ENCODE peak calls at places on chromosomes 6 and 20, in six cellular contexts. F is tibial nerve; H is lung; A is OCI-LY7; L is HL-60; O is CD8-positive, alpha-beta T cell. C is an unnamed sample.

GRCh38 chr6:17580518-17581048 is 19.5 kb upstream of the FAM8A1 start:
- DNase-seq in F (no peak), H (peak), A (no peak), L (no peak), O (peak), C (peak)

GRCh38 chr6:17719323-17720041 is 12.8 kb upstream of the NUP153 start:
- DNase-seq in F (no peak), H (no peak), A (no peak), L (no peak), O (no peak), C (peak)

GRCh38 chr6:168713839-168714238 is 272.9 kb downstream of the SMOC2 start:
- DNase-seq in F (no peak), H (no peak), A (no peak), L (no peak), O (no peak), C (peak)

GRCh38 chr20:59004763-59005522 is 2.1 kb downstream of the CTSZ start:
- DNase-seq in F (peak), H (peak), A (peak), L (peak), O (peak), C (no peak)

GRCh38 chr6:72769459-72770125 is 147.7 kb downstream of the KCNQ5 start:
- DNase-seq in F (no peak), H (no peak), A (peak), L (no peak), O (no peak), C (no peak)

GRCh38 chr6:131317516-131317915 is 182.2 kb downstream of the AKAP7 start:
- DNase-seq in F (no peak), H (no peak), A (no peak), L (no peak), O (no peak), C (no peak)

GRCh38 chr6:85389180-85389797 is 60.6 kb upstream of the NT5E start:
- DNase-seq in F (no peak), H (no peak), A (no peak), L (no peak), O (no peak), C (no peak)

GRCh38 chr6:168919455-168920179 is 334.0 kb downstream of the THBS2 start:
- DNase-seq in F (no peak), H (no peak), A (no peak), L (no peak), O (no peak), C (no peak)

GRCh38 chr6:142819603-142820335 is 125.2 kb downstream of the HIVEP2 start:
- DNase-seq in F (no peak), H (no peak), A (peak), L (peak), O (peak), C (no peak)

GRCh38 chr6:26604026-26604425 is 7.3 kb downstream of the ABT1 start:
- DNase-seq in F (no peak), H (no peak), A (no peak), L (no peak), O (no peak), C (no peak)

GRCh38 chr6:38542031-38542430 is 97.7 kb downstream of the BTBD9 start:
- DNase-seq in F (no peak), H (no peak), A (no peak), L (no peak), O (no peak), C (no peak)

GRCh38 chr20:1321654-1321939 is 7.3 kb downstream of the SDCBP2 start:
- DNase-seq in F (no peak), H (no peak), A (no peak), L (no peak), O (no peak), C (no peak)

GRCh38 chr6:18244251-18244650 is 20.1 kb downstream of the DEK start:
- DNase-seq in F (no peak), H (no peak), A (no peak), L (no peak), O (no peak), C (no peak)

GRCh38 chr6:142300758-142301251 is 1.0 kb upstream of the ADGRG6 start:
- DNase-seq in F (peak), H (peak), A (no peak), L (no peak), O (no peak), C (no peak)

GRCh38 chr20:58389968-58390658 is 1.1 kb downstream of the VAPB start:
- DNase-seq in F (no peak), H (no peak), A (no peak), L (no peak), O (no peak), C (no peak)

GRCh38 chr20:11591965-11592364 is 325.7 kb upstream of the BTBD3 start:
- DNase-seq in F (no peak), H (no peak), A (no peak), L (no peak), O (no peak), C (no peak)

GRCh38 chr20:43409041-43409913 is 48.4 kb upstream of the SRSF6 start:
- DNase-seq in F (no peak), H (no peak), A (peak), L (no peak), O (no peak), C (no peak)

GRCh38 chr6:108767418-108768175 is 80.6 kb upstream of the ARMC2 start:
- DNase-seq in F (no peak), H (no peak), A (no peak), L (no peak), O (no peak), C (no peak)

GRCh38 chr20:16241911-16242310 is 331.3 kb downstream of the KIF16B start:
- DNase-seq in F (no peak), H (no peak), A (peak), L (no peak), O (no peak), C (no peak)

GRCh38 chr20:48750941-48751620 is 76.7 kb downstream of the PREX1 start:
- DNase-seq in F (no peak), H (peak), A (peak), L (peak), O (peak), C (peak)

GRCh38 chr6:163563303-163563702 is 148.8 kb downstream of the QKI start:
- DNase-seq in F (no peak), H (no peak), A (no peak), L (no peak), O (no peak), C (no peak)

GRCh38 chr20:48795732-48796131 is 32.1 kb downstream of the PREX1 start:
- DNase-seq in F (no peak), H (no peak), A (no peak), L (no peak), O (no peak), C (no peak)

GRCh38 chr6:100880149-100880900 is 804 bp downstream of the ASCC3 start:
- DNase-seq in F (no peak), H (no peak), A (no peak), L (no peak), O (no peak), C (no peak)

GRCh38 chr6:43735642-43736199 is 34.3 kb upstream of the VEGFA start:
- DNase-seq in F (no peak), H (no peak), A (no peak), L (no peak), O (no peak), C (no peak)

GRCh38 chr20:49916146-49917002 is 1.0 kb upstream of the SPATA2 start:
- DNase-seq in F (no peak), H (no peak), A (peak), L (no peak), O (no peak), C (peak)

GRCh38 chr6:106927531-106928398 is 46.8 kb downstream of the CD24 start:
- DNase-seq in F (no peak), H (no peak), A (peak), L (no peak), O (no peak), C (peak)

GRCh38 chr6:45896783-45897441 is 118.7 kb downstream of the CLIC5 start:
- DNase-seq in F (no peak), H (no peak), A (no peak), L (no peak), O (no peak), C (no peak)

GRCh38 chr6:10847684-10848083 is 9.3 kb upstream of the MAK start:
- DNase-seq in F (no peak), H (no peak), A (peak), L (no peak), O (no peak), C (no peak)

GRCh38 chr6:158041370-158041769 is 59.7 kb downstream of the SYNJ2 start:
- DNase-seq in F (no peak), H (no peak), A (no peak), L (no peak), O (no peak), C (no peak)

GRCh38 chr6:52019092-52019491 is 68.3 kb downstream of the PKHD1 start:
- DNase-seq in F (no peak), H (no peak), A (no peak), L (no peak), O (no peak), C (no peak)

GRCh38 chr20:62710886-62711702 is 2.5 kb downstream of the NTSR1 start:
- DNase-seq in F (no peak), H (no peak), A (no peak), L (peak), O (peak), C (no peak)

GRCh38 chr6:157070403-157071107 is 252.8 kb downstream of the TMEM242 start:
- DNase-seq in F (no peak), H (no peak), A (no peak), L (no peak), O (no peak), C (peak)

GRCh38 chr6:109760208-109760607 is 69.1 kb downstream of the FIG4 start:
- DNase-seq in F (no peak), H (no peak), A (no peak), L (no peak), O (no peak), C (no peak)

GRCh38 chr6:41779793-41780622 is at the start of gene FRS3:
- DNase-seq in F (peak), H (peak), A (peak), L (peak), O (peak), C (peak)
- H3K27ac ChIP-seq in F (peak), H (peak), A (no peak), L (no peak), O (peak), C (peak)

GRCh38 chr20:57387463-57387862 is 3.7 kb upstream of the RBM38 start:
- DNase-seq in F (no peak), H (no peak), A (no peak), L (no peak), O (no peak), C (no peak)

GRCh38 chr20:57390604-57391438 is at the start of gene RBM38:
- DNase-seq in F (no peak), H (peak), A (peak), L (no peak), O (peak), C (peak)

GRCh38 chr20:57387945-57388351 is 3.2 kb upstream of the RBM38 start:
- DNase-seq in F (no peak), H (no peak), A (no peak), L (no peak), O (no peak), C (no peak)

GRCh38 chr20:57389695-57390603 is 1.2 kb upstream of the RBM38 start:
- DNase-seq in F (no peak), H (no peak), A (no peak), L (no peak), O (peak), C (no peak)

GRCh38 chr20:57388953-57389694 is 2.1 kb upstream of the RBM38 start:
- DNase-seq in F (peak), H (peak), A (peak), L (no peak), O (peak), C (peak)
- TF ChIP-seq CTCF in F (peak), H (no peak), A (peak), L (no peak), O (peak), C (no peak)

DNA sequence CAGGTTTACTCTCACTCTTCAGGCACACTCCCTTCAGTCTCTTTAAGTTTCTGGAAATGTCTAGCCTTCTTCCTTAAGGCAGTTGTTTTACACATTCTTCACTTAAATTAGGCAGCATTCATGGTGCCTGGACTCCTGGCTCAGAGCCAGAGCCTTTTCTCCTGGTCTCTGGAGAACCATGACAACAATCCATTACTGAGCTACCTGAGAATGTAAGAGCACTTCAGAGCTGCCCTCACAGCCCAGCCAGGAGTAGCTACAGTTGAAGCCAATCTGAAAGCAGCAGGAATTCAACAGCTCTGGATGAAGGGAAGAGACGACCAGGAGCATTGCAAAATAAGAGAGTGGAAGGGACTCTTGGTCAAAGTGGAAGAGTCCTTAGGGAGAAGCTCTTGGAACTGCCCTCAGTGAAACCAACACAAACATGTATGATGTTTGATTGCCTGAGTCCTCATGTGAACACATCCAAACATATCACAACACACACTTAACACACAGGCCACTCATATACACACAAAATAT is 416.8 kb upstream of the SPTLC3 start:
- DNase-seq in F (no peak), H (peak), A (no peak), L (no peak), O (no peak), C (peak)
- H3K27ac ChIP-seq in F (no peak), H (no peak), A (no peak), L (no peak), O (no peak), C (no peak)

GRCh38 chr6:2448826-2449571 is 203.6 kb upstream of the GMDS start:
- DNase-seq in F (peak), H (no peak), A (peak), L (peak), O (no peak), C (peak)

GRCh38 chr6:2449572-2449940 is 204.2 kb upstream of the GMDS start:
- DNase-seq in F (no peak), H (no peak), A (no peak), L (no peak), O (no peak), C (no peak)

GRCh38 chr6:2447318-2447717 is 201.9 kb upstream of the GMDS start:
- DNase-seq in F (no peak), H (no peak), A (no peak), L (no peak), O (no peak), C (no peak)

GRCh38 chr6:2454180-2454579 is 208.8 kb upstream of the GMDS start:
- DNase-seq in F (no peak), H (no peak), A (no peak), L (no peak), O (no peak), C (no peak)

DNA sequence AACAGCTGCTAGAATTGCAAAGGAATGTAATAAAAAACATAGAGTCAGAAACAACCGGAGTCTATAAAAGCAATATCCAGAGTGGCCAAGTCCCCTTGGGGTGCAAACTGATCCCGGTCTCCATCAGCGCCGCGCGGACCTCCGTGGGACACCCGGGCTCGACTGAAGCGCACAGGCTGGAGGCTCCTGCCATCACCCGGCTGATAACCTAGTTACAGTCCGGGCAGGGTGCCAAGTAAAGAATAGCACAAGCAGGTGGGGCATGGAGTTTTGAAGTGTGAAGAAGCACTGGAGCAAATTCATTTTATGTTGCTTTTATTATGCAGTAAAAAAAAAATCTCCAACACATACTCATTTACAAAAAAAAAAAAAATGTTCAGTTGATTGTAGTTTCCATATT is 205.1 kb upstream of the GMDS start:
- DNase-seq in F (peak), H (no peak), A (no peak), L (no peak), O (no peak), C (peak)
- TF ChIP-seq CTCF in F (no peak), H (no peak), A (no peak), L (no peak), O (no peak), C (no peak)

GRCh38 chr6:36984581-36985383 is 1.2 kb downstream of the MTCH1 start:
- DNase-seq in F (peak), H (peak), A (no peak), L (no peak), O (peak), C (peak)

GRCh38 chr6:36985384-36985962 is 523 bp downstream of the MTCH1 start:
- DNase-seq in F (peak), H (no peak), A (no peak), L (no peak), O (no peak), C (no peak)

GRCh38 chr6:36985963-36986703 is at the start of gene MTCH1:
- DNase-seq in F (peak), H (peak), A (peak), L (peak), O (peak), C (peak)

GRCh38 chr6:36989264-36989663 is 3.3 kb upstream of the MTCH1 start:
- DNase-seq in F (no peak), H (no peak), A (no peak), L (no peak), O (no peak), C (no peak)

DNA sequence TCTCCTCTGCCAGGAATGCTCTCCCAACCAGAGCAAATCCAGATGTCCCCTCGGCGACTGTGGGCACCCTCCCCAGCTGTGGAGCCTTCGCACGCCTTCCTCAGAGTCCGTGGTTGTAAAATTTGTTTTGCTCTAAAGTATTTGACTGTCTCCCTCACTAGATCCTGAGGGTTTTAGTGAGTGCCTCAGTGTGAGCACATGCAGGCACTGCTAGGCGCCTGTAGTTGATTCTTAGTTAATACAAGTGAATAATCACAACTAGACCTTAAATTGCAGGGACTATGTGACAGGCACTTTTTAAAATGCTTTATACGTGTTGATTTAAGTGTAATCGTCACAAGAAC is 680 bp upstream of the MTCH1 start:
- DNase-seq in F (no peak), H (no peak), A (peak), L (no peak), O (no peak), C (no peak)
- H3K27ac ChIP-seq in F (peak), H (peak), A (peak), L (peak), O (peak), C (peak)

GRCh38 chr6:105509506-105510331 is 106.8 kb upstream of the PREP start:
- DNase-seq in F (peak), H (no peak), A (peak), L (no peak), O (no peak), C (no peak)
- TF ChIP-seq CTCF in F (no peak), H (no peak), A (peak), L (no peak), O (no peak), C (no peak)